ENCODE peak calls at places on chromosomes 16 and 17, in nine cellular contexts. F is stomach, Z is suprapubic skin, Y is GM12891, K is H1, E is HCT116, T is endothelial cell of umbilical vein, P is GM23338, G is prostate gland. I is an unnamed sample.

GRCh38 chr16:70687172-70687531 is 1.3 kb upstream of the MTSS2 start:
- DNase-seq in F (no peak), Z (no peak), Y (no peak), K (no peak), E (no peak), T (no peak), P (no peak), G (no peak), I (no peak)

GRCh38 chr17:57902117-57902799 is 52.4 kb upstream of the MRPS23 start:
- DNase-seq in F (no peak), Z (no peak), Y (no peak), K (no peak), E (no peak), T (no peak), P (no peak), G (no peak), I (no peak)

GRCh38 chr17:82230627-82231311 is 1.9 kb downstream of the SLC16A3 start:
- DNase-seq in F (peak; percentile 88), Z (peak; percentile 93), Y (peak; percentile 76), K (no peak), E (no peak), T (peak; percentile 75), P (peak; percentile 85), G (no peak), I (no peak)

GRCh38 chr17:19703776-19704371 is 12.5 kb downstream of the SLC47A2 start:
- DNase-seq in F (peak; percentile 51), Z (no peak), Y (no peak), K (no peak), E (no peak), T (no peak), P (peak; percentile 42), G (no peak), I (no peak)

GRCh38 chr17:82791532-82791931 is 39.7 kb downstream of the TBCD start:
- DNase-seq in F (no peak), Z (no peak), Y (no peak), K (no peak), E (no peak), T (peak; percentile 37), P (no peak), G (no peak), I (no peak)

GRCh38 chr16:68066763-68067162 is 18.4 kb upstream of the NFATC3 start:
- DNase-seq in F (no peak), Z (no peak), Y (no peak), K (no peak), E (no peak), T (no peak), P (no peak), G (no peak), I (no peak)

GRCh38 chr17:50267074-50267841 is 7.0 kb upstream of the TMEM92 start:
- DNase-seq in F (no peak), Z (no peak), Y (no peak), K (no peak), E (no peak), T (no peak), P (no peak), G (no peak), I (no peak)

GRCh38 chr17:7290166-7290565 is 4.3 kb downstream of the YBX2 start:
- DNase-seq in F (no peak), Z (no peak), Y (no peak), K (no peak), E (no peak), T (no peak), P (no peak), G (no peak), I (no peak)

GRCh38 chr16:77748426-77748825 is 26.1 kb downstream of the NUDT7 start:
- DNase-seq in F (no peak), Z (no peak), Y (no peak), K (no peak), E (no peak), T (no peak), P (no peak), G (no peak), I (no peak)

GRCh38 chr17:28193241-28193640 is 125.8 kb upstream of the TMEM97 start:
- DNase-seq in F (no peak), Z (no peak), Y (no peak), K (no peak), E (no peak), T (no peak), P (no peak), G (no peak), I (no peak)

GRCh38 chr17:14303343-14304221 is 2.7 kb downstream of the HS3ST3B1 start:
- DNase-seq in F (no peak), Z (no peak), Y (no peak), K (no peak), E (no peak), T (no peak), P (peak; percentile 76), G (no peak), I (no peak)

GRCh38 chr17:14301761-14302401 is 1.0 kb downstream of the HS3ST3B1 start:
- DNase-seq in F (peak; percentile 48), Z (no peak), Y (no peak), K (no peak), E (no peak), T (peak; percentile 10), P (no peak), G (no peak), I (no peak)

GRCh38 chr17:14301279-14301760 is 439 bp downstream of the HS3ST3B1 start:
- DNase-seq in F (peak; percentile 27), Z (no peak), Y (no peak), K (no peak), E (no peak), T (no peak), P (peak; percentile 53), G (no peak), I (no peak)

GRCh38 chr17:14304222-14304844 is 3.5 kb downstream of the HS3ST3B1 start:
- DNase-seq in F (no peak), Z (no peak), Y (no peak), K (no peak), E (no peak), T (no peak), P (no peak), G (no peak), I (no peak)

GRCh38 chr17:14302421-14303099 is 1.7 kb downstream of the HS3ST3B1 start:
- DNase-seq in F (peak; percentile 90), Z (peak; percentile 92), Y (peak; percentile 80), K (no peak), E (peak; percentile 41), T (peak; percentile 46), P (peak; percentile 89), G (peak; percentile 75), I (peak; percentile 70)
- TF ChIP-seq POLR2AphosphoS5 in F (peak; percentile 49), Z (no peak), Y (no peak), K (no peak), E (no peak), T (no peak), P (no peak), G (no peak), I (no peak)

GRCh38 chr16:87832759-87833502 is 36.4 kb downstream of the SLC7A5 start:
- DNase-seq in F (no peak), Z (no peak), Y (no peak), K (no peak), E (no peak), T (no peak), P (no peak), G (no peak), I (no peak)

GRCh38 chr16:87831421-87832136 is 37.7 kb downstream of the SLC7A5 start:
- DNase-seq in F (no peak), Z (no peak), Y (no peak), K (no peak), E (no peak), T (no peak), P (no peak), G (no peak), I (no peak)

GRCh38 chr16:87833548-87833947 is 35.8 kb downstream of the SLC7A5 start:
- DNase-seq in F (no peak), Z (no peak), Y (no peak), K (no peak), E (no peak), T (no peak), P (no peak), G (no peak), I (no peak)

GRCh38 chr16:87830673-87831420 is 38.5 kb downstream of the SLC7A5 start:
- DNase-seq in F (no peak), Z (no peak), Y (no peak), K (no peak), E (no peak), T (no peak), P (no peak), G (no peak), I (no peak)

GRCh38 chr16:87832137-87832527 is 37.2 kb downstream of the SLC7A5 start:
- DNase-seq in F (no peak), Z (no peak), Y (no peak), K (no peak), E (no peak), T (no peak), P (no peak), G (no peak), I (no peak)
- TF ChIP-seq POLR2AphosphoS5 in F (no peak), Z (no peak), Y (no peak), K (no peak), E (peak; percentile 46), T (no peak), P (peak; percentile 5), G (no peak), I (no peak)

DNA sequence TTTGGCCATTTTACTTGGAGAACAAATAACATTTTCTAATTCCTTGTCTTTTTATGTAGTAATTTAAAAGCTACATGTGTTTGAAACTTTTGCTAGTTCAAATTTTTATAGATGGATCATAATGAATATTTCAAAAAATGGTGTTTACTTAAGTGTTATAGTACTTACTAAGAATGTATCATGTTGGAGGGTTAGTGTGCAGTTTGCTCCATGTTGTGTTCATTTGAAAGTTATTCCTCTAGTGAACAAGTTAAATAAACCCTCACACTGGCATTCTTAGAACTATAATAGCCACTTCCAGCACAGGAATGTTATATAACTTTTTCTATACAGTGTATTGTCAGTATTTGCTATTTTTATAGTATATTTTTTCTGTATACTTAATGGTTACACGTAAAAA is 62.8 kb downstream of the MRTFB start:
- DNase-seq in F (no peak), Z (no peak), Y (no peak), K (no peak), E (no peak), T (no peak), P (no peak), G (no peak), I (no peak)
- TF ChIP-seq POLR2AphosphoS5 in F (no peak), Z (no peak), Y (no peak), K (no peak), E (no peak), T (no peak), P (no peak), G (no peak), I (no peak)

GRCh38 chr16:4115209-4115940 is 867 bp downstream of the ADCY9 start:
- DNase-seq in F (peak; percentile 54), Z (no peak), Y (peak; percentile 60), K (no peak), E (no peak), T (peak; percentile 44), P (peak; percentile 71), G (peak; percentile 23), I (no peak)

GRCh38 chr16:4115941-4116327 is 308 bp downstream of the ADCY9 start:
- DNase-seq in F (no peak), Z (no peak), Y (no peak), K (no peak), E (no peak), T (no peak), P (no peak), G (no peak), I (no peak)

GRCh38 chr16:4111748-4112696 is 4.2 kb downstream of the ADCY9 start:
- DNase-seq in F (no peak), Z (no peak), Y (no peak), K (no peak), E (no peak), T (no peak), P (no peak), G (no peak), I (no peak)

GRCh38 chr16:4114257-4115208 is 1.7 kb downstream of the ADCY9 start:
- DNase-seq in F (no peak), Z (no peak), Y (no peak), K (no peak), E (no peak), T (no peak), P (no peak), G (no peak), I (no peak)

GRCh38 chr16:4113358-4114256 is 2.6 kb downstream of the ADCY9 start:
- DNase-seq in F (no peak), Z (no peak), Y (no peak), K (no peak), E (no peak), T (no peak), P (no peak), G (no peak), I (no peak)
- TF ChIP-seq POLR2AphosphoS5 in F (no peak), Z (no peak), Y (no peak), K (no peak), E (no peak), T (no peak), P (no peak), G (no peak), I (no peak)